ENCODE peak calls at places on chromosomes 6 and 20, in nine cellular contexts. P, O, N, C, V, R, D, I and B are unnamed samples.

GRCh38 chr20:8212286-8212685 is 80.2 kb downstream of the PLCB1 start:
- DNase-seq in D (no peak), O (peak; percentile 11), I (no peak), V (no peak), N (no peak), P (no peak), C (no peak), R (peak; percentile 23), B (no peak)

GRCh38 chr20:53915459-53916172 is 154.8 kb downstream of the BCAS1 start:
- DNase-seq in D (peak; percentile 90), V (peak; percentile 95), R (peak; percentile 80), I (peak; percentile 95), C (peak; percentile 97), N (peak; percentile 93), P (peak; percentile 95), O (peak; percentile 96), B (peak; percentile 90)

GRCh38 chr6:166259296-166259977 is 48.8 kb downstream of the PRR18 start:
- DNase-seq in O (no peak), R (no peak), C (no peak), P (no peak), V (no peak), D (no peak), I (peak; percentile 27), N (no peak), B (no peak)

GRCh38 chr6:130037207-130037811 is 18.9 kb downstream of the L3MBTL3 start:
- DNase-seq in V (peak; percentile 14), N (no peak), D (peak; percentile 30), O (peak; percentile 24), P (no peak), R (no peak), C (no peak), I (peak; percentile 27), B (no peak)

GRCh38 chr6:1724124-1724523 is 114.4 kb downstream of the FOXC1 start:
- DNase-seq in I (peak; percentile 46), R (no peak), N (no peak), V (no peak), D (no peak), C (no peak), P (no peak), O (no peak), B (no peak)

GRCh38 chr6:159640322-159640721 is 52.7 kb downstream of the SOD2 start:
- DNase-seq in V (no peak), O (no peak), I (no peak), P (no peak), R (no peak), D (no peak), C (no peak), N (no peak), B (no peak)

GRCh38 chr6:163095401-163095800 is 319.1 kb upstream of the QKI start:
- DNase-seq in V (no peak), P (no peak), R (no peak), O (no peak), N (no peak), I (no peak), D (no peak), C (no peak), B (no peak)

GRCh38 chr6:152094992-152095592 is 287.6 kb downstream of the ESR1 start:
- DNase-seq in P (no peak), R (peak; percentile 100), C (peak; percentile 92), N (peak; percentile 84), I (no peak), V (peak; percentile 98), D (peak; percentile 99), O (peak; percentile 97), B (peak; percentile 100)

GRCh38 chr20:44743080-44743701 is 2.5 kb upstream of the KCNK15 start:
- DNase-seq in V (no peak), P (no peak), I (no peak), C (no peak), N (no peak), R (no peak), O (no peak), D (no peak), B (no peak)
- TF ChIP-seq CTCF in V (no peak), P (no peak), I (no peak), C (no peak), N (no peak), R (no peak), O (no peak), D (no peak), B (no peak)

DNA sequence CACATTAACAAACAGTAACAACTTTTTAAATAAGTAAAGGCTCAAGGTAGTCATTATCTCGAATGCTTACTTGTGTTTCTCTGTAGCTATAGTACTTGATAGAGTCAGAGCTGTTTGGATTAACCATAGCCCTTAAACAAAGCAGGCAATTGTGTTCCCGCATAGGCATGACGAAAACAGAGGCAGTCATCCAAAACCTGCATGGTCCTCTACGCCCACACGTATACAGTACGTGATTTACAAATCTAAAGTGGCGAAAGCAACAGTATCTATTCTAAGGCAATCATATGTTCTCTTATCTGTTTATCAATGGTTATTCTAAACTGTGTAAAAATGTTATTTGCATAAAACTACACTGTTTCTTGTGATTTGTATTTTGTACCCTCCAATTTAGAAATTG is 31.8 kb downstream of the HFE start:
- DNase-seq in D (no peak), R (peak; percentile 94), C (no peak), P (no peak), I (no peak), O (no peak), V (peak; percentile 94), N (no peak), B (no peak)
- H3K4me3 ChIP-seq in D (no peak overlapping the region), R (no peak overlapping the region), C (no peak overlapping the region), P (no peak overlapping the region), I (no peak overlapping the region), O (no peak overlapping the region), V (no peak overlapping the region), N (no peak overlapping the region), B (no peak overlapping the region)

DNA sequence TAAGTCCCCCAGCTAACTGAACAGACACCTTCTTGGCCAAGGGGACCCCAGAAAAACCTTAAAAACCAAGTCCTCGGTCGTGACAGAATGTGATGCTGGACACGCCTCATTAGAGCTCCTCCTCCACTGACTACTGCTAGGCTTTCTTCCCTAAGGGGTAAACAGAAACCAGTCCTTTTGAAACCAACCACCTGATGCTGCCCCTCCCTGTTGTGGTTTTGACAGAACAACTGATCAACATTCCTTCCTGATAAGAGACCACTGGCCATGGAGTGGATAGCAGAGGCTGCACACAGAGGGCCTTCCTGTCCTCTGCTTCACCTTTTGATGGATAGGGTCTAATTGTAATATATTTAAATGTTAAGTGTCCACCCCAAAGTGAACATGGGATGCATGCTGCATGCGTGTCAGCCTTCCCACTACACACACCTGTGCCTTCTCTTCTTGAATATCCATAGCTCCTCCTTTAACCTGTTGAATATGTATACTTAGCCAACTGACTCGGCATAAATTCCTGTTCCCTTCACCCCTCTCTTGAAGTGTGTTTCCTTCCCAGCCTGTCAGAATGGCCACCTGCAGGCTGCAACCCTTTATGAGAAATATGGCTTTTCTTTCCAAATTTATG is 27.9 kb upstream of the SLC2A12 start:
- DNase-seq in C (no peak), D (peak; percentile 26), P (no peak), N (no peak), I (peak; percentile 17), R (peak; percentile 67), V (no peak), O (no peak), B (no peak)
- TF ChIP-seq CTCF in C (no peak), D (no peak), P (no peak), N (no peak), I (no peak), R (no peak), V (no peak), O (no peak), B (no peak)

DNA sequence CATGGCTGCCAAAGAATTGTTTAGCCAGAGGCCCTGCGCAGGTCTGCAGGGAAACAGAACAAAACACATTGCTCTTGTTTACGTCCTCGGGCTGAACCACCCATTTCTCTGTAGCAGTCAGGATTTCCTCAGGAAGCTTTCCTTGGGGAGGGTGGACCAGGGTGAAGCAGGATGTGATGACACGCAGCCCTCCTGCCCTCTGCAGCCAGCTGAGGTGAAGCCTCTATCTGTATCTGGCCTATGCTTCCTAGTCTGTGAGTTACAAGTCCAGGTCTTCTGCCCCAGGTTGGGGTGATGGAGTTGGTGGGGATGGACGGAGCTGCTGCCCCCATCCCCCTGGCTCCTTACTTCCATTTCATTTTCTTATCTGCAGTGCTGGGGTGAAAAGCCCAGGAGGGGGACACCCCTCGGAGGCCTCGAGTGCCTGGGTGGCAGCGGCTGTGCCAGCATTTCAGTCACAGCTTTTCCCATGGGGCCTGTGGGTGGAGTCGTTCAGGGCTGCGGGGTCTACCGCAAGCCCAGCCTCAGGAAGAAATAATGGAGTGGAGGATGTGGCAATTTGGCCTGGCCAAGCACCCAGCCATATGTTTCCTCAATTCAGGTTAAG is 24.9 kb downstream of the SASH1 start:
- DNase-seq in V (peak; percentile 91), R (peak; percentile 34), I (peak; percentile 42), P (no peak), D (peak; percentile 78), N (peak; percentile 51), O (peak; percentile 99), C (peak; percentile 76), B (peak; percentile 60)
- H3K4me3 ChIP-seq in V (no peak overlapping the region), R (no peak overlapping the region), I (no peak overlapping the region), P (no peak overlapping the region), D (no peak overlapping the region), N (no peak overlapping the region), O (no peak overlapping the region), C (no peak overlapping the region), B (no peak overlapping the region)

GRCh38 chr6:35757461-35758123 is 18.8 kb upstream of the CLPSL2 start:
- DNase-seq in I (peak; percentile 91), V (peak; percentile 63), C (no peak), P (no peak), D (peak; percentile 38), N (no peak), O (peak; percentile 32), R (peak; percentile 12), B (peak; percentile 11)
- TF ChIP-seq CTCF in I (peak; percentile 68), V (peak; percentile 63), C (no peak), P (no peak), D (peak; percentile 57), N (no peak), O (peak; percentile 55), R (peak; percentile 31), B (peak; percentile 42)

GRCh38 chr6:8100159-8100854 is 2.0 kb downstream of the EEF1E1 start:
- DNase-seq in C (no peak), P (no peak), I (no peak), R (no peak), O (no peak), D (no peak), V (no peak), N (no peak), B (no peak)
- H3K4me3 ChIP-seq in C (no peak overlapping the region), P (no peak overlapping the region), I (peak overlapping the region; percentile 41), R (no peak overlapping the region), O (no peak overlapping the region), D (no peak overlapping the region), V (no peak overlapping the region), N (no peak overlapping the region), B (no peak overlapping the region)